ENCODE peak calls at places on chromosome 14, in six cellular contexts. One of them, this sample, is unnamed.

GRCh38 chr14:25381498-25381897 is 331.6 kb upstream of the STXBP6 start:
- DNase-seq in neuronal stem cell: no peak
- DNase-seq in HT1080: peak
- DNase-seq in WERI-Rb-1: no peak
- DNase-seq in stimulated activated naive CD8-positive, alpha-beta T cell treated with anti-CD3 and anti-CD28 coated beads, Interleukin-15, Interleukin-2, amounts not matched to agents 100 U/mL and 50 U/mL, for 24 hours: no peak
- DNase-seq in stomach: no peak
- DNase-seq in this sample: no peak

GRCh38 chr14:74616507-74616906 is 4.5 kb upstream of the LTBP2 start:
- DNase-seq in stomach: no peak
- DNase-seq in neuronal stem cell: no peak
- DNase-seq in stimulated activated naive CD8-positive, alpha-beta T cell treated with anti-CD3 and anti-CD28 coated beads, Interleukin-15, Interleukin-2, amounts not matched to agents 100 U/mL and 50 U/mL, for 24 hours: peak
- DNase-seq in WERI-Rb-1: peak
- DNase-seq in HT1080: peak
- DNase-seq in this sample: no peak

GRCh38 chr14:52926994-52927393 is 23.9 kb downstream of the FERMT2 start:
- DNase-seq in WERI-Rb-1: no peak
- DNase-seq in stimulated activated naive CD8-positive, alpha-beta T cell treated with anti-CD3 and anti-CD28 coated beads, Interleukin-15, Interleukin-2, amounts not matched to agents 100 U/mL and 50 U/mL, for 24 hours: no peak
- DNase-seq in HT1080: no peak
- DNase-seq in stomach: no peak
- DNase-seq in neuronal stem cell: no peak
- DNase-seq in this sample: no peak

GRCh38 chr14:53151867-53152626 is 1.1 kb downstream of the DDHD1 start:
- DNase-seq in HT1080: peak
- DNase-seq in stimulated activated naive CD8-positive, alpha-beta T cell treated with anti-CD3 and anti-CD28 coated beads, Interleukin-15, Interleukin-2, amounts not matched to agents 100 U/mL and 50 U/mL, for 24 hours: peak
- DNase-seq in WERI-Rb-1: peak
- DNase-seq in stomach: peak
- DNase-seq in neuronal stem cell: peak
- DNase-seq in this sample: peak

GRCh38 chr14:51962678-51963077 is 26.7 kb upstream of the RTRAF start:
- DNase-seq in neuronal stem cell: no peak
- DNase-seq in HT1080: no peak
- DNase-seq in stimulated activated naive CD8-positive, alpha-beta T cell treated with anti-CD3 and anti-CD28 coated beads, Interleukin-15, Interleukin-2, amounts not matched to agents 100 U/mL and 50 U/mL, for 24 hours: no peak
- DNase-seq in stomach: no peak
- DNase-seq in WERI-Rb-1: no peak
- DNase-seq in this sample: no peak

GRCh38 chr14:55451398-55451797 is 11.0 kb upstream of the TBPL2 start:
- DNase-seq in stimulated activated naive CD8-positive, alpha-beta T cell treated with anti-CD3 and anti-CD28 coated beads, Interleukin-15, Interleukin-2, amounts not matched to agents 100 U/mL and 50 U/mL, for 24 hours: no peak
- DNase-seq in WERI-Rb-1: no peak
- DNase-seq in neuronal stem cell: no peak
- DNase-seq in HT1080: peak
- DNase-seq in stomach: no peak
- DNase-seq in this sample: no peak

GRCh38 chr14:74583689-74584434 is 28.2 kb downstream of the LTBP2 start:
- DNase-seq in HT1080: peak
- DNase-seq in neuronal stem cell: no peak
- DNase-seq in stomach: no peak
- DNase-seq in WERI-Rb-1: no peak
- DNase-seq in stimulated activated naive CD8-positive, alpha-beta T cell treated with anti-CD3 and anti-CD28 coated beads, Interleukin-15, Interleukin-2, amounts not matched to agents 100 U/mL and 50 U/mL, for 24 hours: peak
- DNase-seq in this sample: no peak

GRCh38 chr14:105021656-105022275 is 883 bp upstream of the CDCA4 start:
- DNase-seq in WERI-Rb-1: peak
- DNase-seq in stomach: peak
- DNase-seq in HT1080: peak
- DNase-seq in stimulated activated naive CD8-positive, alpha-beta T cell treated with anti-CD3 and anti-CD28 coated beads, Interleukin-15, Interleukin-2, amounts not matched to agents 100 U/mL and 50 U/mL, for 24 hours: peak
- DNase-seq in neuronal stem cell: no peak
- DNase-seq in this sample: no peak

This sample was measured in prostate gland.